ENCODE peak calls at places on chromosome 3, in seven cellular contexts. One of them, this sample, is unnamed.

GRCh38 chr3:196596355-196596754 is 27.9 kb downstream of the FBXO45 start:
- DNase-seq in activated gamma-delta T cell treated with Interleukin-2 at 50 U/mL for 16 hours: no peak
- DNase-seq in body of pancreas: no peak
- DNase-seq in NCI-H1417: no peak
- DNase-seq in kidney tubule cell: no peak
- DNase-seq in non-pigmented ciliary epithelial cell: no peak
- DNase-seq in HTR-8/SVneo: peak
- DNase-seq in this sample: no peak

GRCh38 chr3:186035277-186035676 is 73.6 kb downstream of the ETV5 start:
- DNase-seq in non-pigmented ciliary epithelial cell: no peak
- DNase-seq in NCI-H1417: no peak
- DNase-seq in kidney tubule cell: no peak
- DNase-seq in HTR-8/SVneo: no peak
- DNase-seq in activated gamma-delta T cell treated with Interleukin-2 at 50 U/mL for 16 hours: no peak
- DNase-seq in body of pancreas: no peak
- DNase-seq in this sample: no peak

GRCh38 chr3:165742351-165742750 is 94.9 kb downstream of the BCHE start:
- DNase-seq in non-pigmented ciliary epithelial cell: no peak
- DNase-seq in kidney tubule cell: peak
- DNase-seq in activated gamma-delta T cell treated with Interleukin-2 at 50 U/mL for 16 hours: no peak
- DNase-seq in NCI-H1417: peak
- DNase-seq in HTR-8/SVneo: no peak
- DNase-seq in body of pancreas: no peak
- DNase-seq in this sample: no peak

GRCh38 chr3:49411550-49411967 is 217 bp downstream of the RHOA start:
- DNase-seq in activated gamma-delta T cell treated with Interleukin-2 at 50 U/mL for 16 hours: peak
- DNase-seq in HTR-8/SVneo: no peak
- DNase-seq in non-pigmented ciliary epithelial cell: no peak
- DNase-seq in body of pancreas: peak
- DNase-seq in NCI-H1417: no peak
- DNase-seq in kidney tubule cell: no peak
- DNase-seq in this sample: peak

GRCh38 chr3:13891492-13892073 is 11.7 kb upstream of the WNT7A start:
- DNase-seq in activated gamma-delta T cell treated with Interleukin-2 at 50 U/mL for 16 hours: no peak
- DNase-seq in body of pancreas: no peak
- DNase-seq in HTR-8/SVneo: no peak
- DNase-seq in non-pigmented ciliary epithelial cell: no peak
- DNase-seq in NCI-H1417: no peak
- DNase-seq in kidney tubule cell: no peak
- DNase-seq in this sample: no peak

GRCh38 chr3:46405301-46406079 is 1.4 kb downstream of the CCR5AS start:
- DNase-seq in non-pigmented ciliary epithelial cell: no peak
- DNase-seq in NCI-H1417: peak
- DNase-seq in HTR-8/SVneo: no peak
- DNase-seq in activated gamma-delta T cell treated with Interleukin-2 at 50 U/mL for 16 hours: no peak
- DNase-seq in kidney tubule cell: peak
- DNase-seq in body of pancreas: peak
- DNase-seq in this sample: no peak

GRCh38 chr3:124529826-124530571 is 200.3 kb upstream of the UMPS start:
- DNase-seq in HTR-8/SVneo: peak
- DNase-seq in kidney tubule cell: peak
- DNase-seq in non-pigmented ciliary epithelial cell: no peak
- DNase-seq in NCI-H1417: no peak
- DNase-seq in body of pancreas: peak
- DNase-seq in activated gamma-delta T cell treated with Interleukin-2 at 50 U/mL for 16 hours: no peak
- DNase-seq in this sample: no peak

GRCh38 chr3:51681453-51681852 is 10.4 kb downstream of the TEX264 start:
- DNase-seq in kidney tubule cell: no peak
- DNase-seq in HTR-8/SVneo: no peak
- DNase-seq in activated gamma-delta T cell treated with Interleukin-2 at 50 U/mL for 16 hours: peak
- DNase-seq in NCI-H1417: no peak
- DNase-seq in non-pigmented ciliary epithelial cell: no peak
- DNase-seq in body of pancreas: peak
- DNase-seq in this sample: no peak

GRCh38 chr3:127037423-127037841 is 54.5 kb downstream of the PLXNA1 start:
- DNase-seq in non-pigmented ciliary epithelial cell: no peak
- DNase-seq in kidney tubule cell: no peak
- DNase-seq in HTR-8/SVneo: no peak
- DNase-seq in activated gamma-delta T cell treated with Interleukin-2 at 50 U/mL for 16 hours: no peak
- DNase-seq in body of pancreas: no peak
- DNase-seq in NCI-H1417: no peak
- DNase-seq in this sample: no peak

GRCh38 chr3:30112904-30113484 is 493.4 kb upstream of the TGFBR2 start:
- DNase-seq in kidney tubule cell: peak
- DNase-seq in HTR-8/SVneo: peak
- DNase-seq in body of pancreas: no peak
- DNase-seq in non-pigmented ciliary epithelial cell: peak
- DNase-seq in activated gamma-delta T cell treated with Interleukin-2 at 50 U/mL for 16 hours: no peak
- DNase-seq in NCI-H1417: peak
- DNase-seq in this sample: no peak

GRCh38 chr3:126053513-126053912 is 30.4 kb downstream of the SLC41A3 start:
- DNase-seq in HTR-8/SVneo: no peak
- DNase-seq in kidney tubule cell: peak
- DNase-seq in body of pancreas: no peak
- DNase-seq in NCI-H1417: no peak
- DNase-seq in non-pigmented ciliary epithelial cell: no peak
- DNase-seq in activated gamma-delta T cell treated with Interleukin-2 at 50 U/mL for 16 hours: no peak
- DNase-seq in this sample: no peak

GRCh38 chr3:191356586-191357439 is 26.5 kb upstream of the UTS2B start:
- DNase-seq in HTR-8/SVneo: no peak
- DNase-seq in activated gamma-delta T cell treated with Interleukin-2 at 50 U/mL for 16 hours: no peak
- DNase-seq in body of pancreas: no peak
- DNase-seq in NCI-H1417: peak
- DNase-seq in kidney tubule cell: peak
- DNase-seq in non-pigmented ciliary epithelial cell: no peak
- DNase-seq in this sample: no peak

GRCh38 chr3:189001559-189001958 is 170.2 kb upstream of the TPRG1 start:
- DNase-seq in HTR-8/SVneo: peak
- DNase-seq in non-pigmented ciliary epithelial cell: peak
- DNase-seq in NCI-H1417: no peak
- DNase-seq in body of pancreas: no peak
- DNase-seq in activated gamma-delta T cell treated with Interleukin-2 at 50 U/mL for 16 hours: no peak
- DNase-seq in kidney tubule cell: peak
- DNase-seq in this sample: no peak

GRCh38 chr3:149473314-149473990 is 1.0 kb upstream of the TM4SF4 start:
- DNase-seq in NCI-H1417: no peak
- DNase-seq in non-pigmented ciliary epithelial cell: no peak
- DNase-seq in kidney tubule cell: peak
- DNase-seq in body of pancreas: peak
- DNase-seq in activated gamma-delta T cell treated with Interleukin-2 at 50 U/mL for 16 hours: no peak
- DNase-seq in HTR-8/SVneo: peak
- DNase-seq in this sample: no peak

GRCh38 chr3:38039101-38039898 is at the start of gene DLEC1:
- DNase-seq in non-pigmented ciliary epithelial cell: no peak
- DNase-seq in NCI-H1417: peak
- DNase-seq in activated gamma-delta T cell treated with Interleukin-2 at 50 U/mL for 16 hours: peak
- DNase-seq in body of pancreas: peak
- DNase-seq in kidney tubule cell: peak
- DNase-seq in HTR-8/SVneo: no peak
- DNase-seq in this sample: peak

GRCh38 chr3:61371123-61371522 is 119.9 kb upstream of the FHIT start:
- DNase-seq in body of pancreas: peak
- DNase-seq in NCI-H1417: peak
- DNase-seq in non-pigmented ciliary epithelial cell: no peak
- DNase-seq in activated gamma-delta T cell treated with Interleukin-2 at 50 U/mL for 16 hours: no peak
- DNase-seq in HTR-8/SVneo: no peak
- DNase-seq in kidney tubule cell: peak
- DNase-seq in this sample: no peak

GRCh38 chr3:136929984-136930671 is 27.7 kb upstream of the IL20RB start:
- DNase-seq in body of pancreas: peak
- DNase-seq in activated gamma-delta T cell treated with Interleukin-2 at 50 U/mL for 16 hours: no peak
- DNase-seq in HTR-8/SVneo: no peak
- DNase-seq in kidney tubule cell: peak
- DNase-seq in non-pigmented ciliary epithelial cell: no peak
- DNase-seq in NCI-H1417: no peak
- DNase-seq in this sample: no peak